ENCODE peak calls at places on chromosome 21, in nine cellular contexts. L, E, M, I, S, G, C, N and A are unnamed samples.

GRCh38 chr21:35294231-35294898 is 245.3 kb upstream of the RUNX1 start:
- DNase-seq in L (no peak), E (no peak), M (no peak), I (no peak), S (no peak), G (no peak), C (no peak), N (no peak), A (no peak)

GRCh38 chr21:28769683-28770082 is 223.0 kb downstream of the LTN1 start:
- DNase-seq in L (no peak), E (no peak), M (no peak), I (no peak), S (peak), G (no peak), C (no peak), N (no peak), A (no peak)

GRCh38 chr21:37341254-37341960 is 25.2 kb upstream of the DYRK1A start:
- DNase-seq in L (no peak), E (no peak), M (no peak), I (no peak), S (no peak), G (peak), C (peak), N (no peak), A (no peak)

GRCh38 chr21:41897047-41897669 is 18.0 kb upstream of the PRDM15 start:
- DNase-seq in L (no peak), E (no peak), M (no peak), I (no peak), S (no peak), G (no peak), C (no peak), N (no peak), A (no peak)

GRCh38 chr21:34544032-34544496 is 32.1 kb upstream of the KCNE1 start:
- DNase-seq in L (peak), E (no peak), M (peak), I (no peak), S (peak), G (peak), C (peak), N (peak), A (peak)

GRCh38 chr21:35868005-35868868 is 192.1 kb downstream of the SETD4 start:
- DNase-seq in L (no peak), E (no peak), M (no peak), I (no peak), S (no peak), G (no peak), C (no peak), N (no peak), A (no peak)

GRCh38 chr21:31198575-31198974 is 145.5 kb downstream of the TIAM1 start:
- DNase-seq in L (peak), E (no peak), M (peak), I (no peak), S (peak), G (peak), C (peak), N (peak), A (peak)

GRCh38 chr21:41613421-41613998 is 105.6 kb upstream of the TMPRSS2 start:
- DNase-seq in L (no peak), E (no peak), M (no peak), I (no peak), S (no peak), G (no peak), C (peak), N (no peak), A (no peak)

GRCh38 chr21:31730687-31731111 is 1.2 kb downstream of the SCAF4 start:
- DNase-seq in L (peak), E (no peak), M (peak), I (no peak), S (peak), G (peak), C (no peak), N (no peak), A (peak)

GRCh38 chr21:17371470-17371869 is 141.4 kb upstream of the CXADR start:
- DNase-seq in L (no peak), E (no peak), M (no peak), I (no peak), S (peak), G (peak), C (peak), N (peak), A (peak)

GRCh38 chr21:37346841-37347430 is 19.6 kb upstream of the DYRK1A start:
- DNase-seq in L (no peak), E (no peak), M (no peak), I (no peak), S (no peak), G (no peak), C (no peak), N (no peak), A (no peak)

GRCh38 chr21:35048706-35049617 is at the start of gene RUNX1:
- DNase-seq in L (no peak), E (no peak), M (peak), I (peak), S (peak), G (peak), C (peak), N (peak), A (peak)

GRCh38 chr21:37368536-37369279 is 2.1 kb downstream of the DYRK1A start:
- DNase-seq in L (no peak), E (no peak), M (no peak), I (no peak), S (peak), G (peak), C (peak), N (peak), A (no peak)

GRCh38 chr21:19368944-19369343 is 965.4 kb upstream of the TMPRSS15 start:
- DNase-seq in L (no peak), E (no peak), M (no peak), I (no peak), S (no peak), G (no peak), C (no peak), N (no peak), A (no peak)

GRCh38 chr21:37389456-37389855 is 22.9 kb downstream of the DYRK1A start:
- DNase-seq in L (no peak), E (no peak), M (no peak), I (no peak), S (no peak), G (no peak), C (no peak), N (no peak), A (no peak)

GRCh38 chr21:16842716-16843115 is 670.1 kb upstream of the CXADR start:
- DNase-seq in L (no peak), E (no peak), M (no peak), I (no peak), S (peak), G (peak), C (peak), N (no peak), A (peak)

GRCh38 chr21:28579986-28580550 is 412.6 kb downstream of the LTN1 start:
- DNase-seq in L (no peak), E (no peak), M (no peak), I (no peak), S (no peak), G (no peak), C (no peak), N (no peak), A (no peak)

GRCh38 chr21:36773111-36773510 is 74.2 kb downstream of the SIM2 start:
- DNase-seq in L (no peak), E (peak), M (no peak), I (peak), S (peak), G (peak), C (peak), N (peak), A (peak)

GRCh38 chr21:36429672-36430546 is 44.7 kb downstream of the CHAF1B start:
- DNase-seq in L (peak), E (peak), M (no peak), I (peak), S (peak), G (peak), C (peak), N (peak), A (peak)

GRCh38 chr21:41366522-41367151 is 4.8 kb downstream of the MX2 start:
- DNase-seq in L (peak), E (no peak), M (peak), I (no peak), S (peak), G (peak), C (peak), N (peak), A (peak)

GRCh38 chr21:29656504-29657227 is 283.1 kb downstream of the GRIK1 start:
- DNase-seq in L (no peak), E (no peak), M (no peak), I (no peak), S (peak), G (peak), C (peak), N (peak), A (peak)

GRCh38 chr21:29462475-29462874 is 163.8 kb downstream of the BACH1 start:
- DNase-seq in L (no peak), E (no peak), M (no peak), I (no peak), S (no peak), G (no peak), C (no peak), N (no peak), A (no peak)

GRCh38 chr21:31777857-31778256 is 45.9 kb upstream of the SCAF4 start:
- DNase-seq in L (no peak), E (no peak), M (no peak), I (no peak), S (no peak), G (no peak), C (no peak), N (no peak), A (no peak)

GRCh38 chr21:30444204-30444603 is 4.1 kb downstream of the KRTAP15-1 start:
- DNase-seq in L (no peak), E (no peak), M (no peak), I (no peak), S (no peak), G (no peak), C (no peak), N (no peak), A (no peak)

GRCh38 chr21:9756677-9757076 is 764.7 kb upstream of the TPTE start:
- DNase-seq in L (no peak), E (no peak), M (no peak), I (no peak), S (no peak), G (no peak), C (no peak), N (no peak), A (no peak)

GRCh38 chr21:36788116-36788515 is 89.2 kb downstream of the SIM2 start:
- DNase-seq in L (peak), E (no peak), M (no peak), I (no peak), S (no peak), G (no peak), C (no peak), N (no peak), A (no peak)

GRCh38 chr21:35149698-35150097 is 100.6 kb upstream of the RUNX1 start:
- DNase-seq in L (no peak), E (no peak), M (no peak), I (no peak), S (peak), G (peak), C (peak), N (no peak), A (no peak)

GRCh38 chr21:16942703-16943102 is 570.1 kb upstream of the CXADR start:
- DNase-seq in L (no peak), E (no peak), M (no peak), I (no peak), S (peak), G (peak), C (peak), N (peak), A (peak)

GRCh38 chr21:32131960-32132359 is 146.9 kb downstream of the MIS18A start:
- DNase-seq in L (peak), E (no peak), M (no peak), I (no peak), S (peak), G (peak), C (peak), N (peak), A (peak)

GRCh38 chr21:43193088-43193650 is 24.4 kb downstream of the CRYAA start:
- DNase-seq in L (no peak), E (no peak), M (no peak), I (no peak), S (no peak), G (no peak), C (no peak), N (no peak), A (no peak)

GRCh38 chr21:43191971-43192370 is 23.2 kb downstream of the CRYAA start:
- DNase-seq in L (no peak), E (no peak), M (no peak), I (no peak), S (no peak), G (no peak), C (no peak), N (no peak), A (no peak)

GRCh38 chr21:43191521-43191920 is 22.7 kb downstream of the CRYAA start:
- DNase-seq in L (no peak), E (no peak), M (no peak), I (no peak), S (no peak), G (no peak), C (no peak), N (no peak), A (no peak)

GRCh38 chr21:43193651-43194302 is 25.0 kb downstream of the CRYAA start:
- DNase-seq in L (no peak), E (no peak), M (peak), I (no peak), S (peak), G (peak), C (peak), N (peak), A (peak)

DNA sequence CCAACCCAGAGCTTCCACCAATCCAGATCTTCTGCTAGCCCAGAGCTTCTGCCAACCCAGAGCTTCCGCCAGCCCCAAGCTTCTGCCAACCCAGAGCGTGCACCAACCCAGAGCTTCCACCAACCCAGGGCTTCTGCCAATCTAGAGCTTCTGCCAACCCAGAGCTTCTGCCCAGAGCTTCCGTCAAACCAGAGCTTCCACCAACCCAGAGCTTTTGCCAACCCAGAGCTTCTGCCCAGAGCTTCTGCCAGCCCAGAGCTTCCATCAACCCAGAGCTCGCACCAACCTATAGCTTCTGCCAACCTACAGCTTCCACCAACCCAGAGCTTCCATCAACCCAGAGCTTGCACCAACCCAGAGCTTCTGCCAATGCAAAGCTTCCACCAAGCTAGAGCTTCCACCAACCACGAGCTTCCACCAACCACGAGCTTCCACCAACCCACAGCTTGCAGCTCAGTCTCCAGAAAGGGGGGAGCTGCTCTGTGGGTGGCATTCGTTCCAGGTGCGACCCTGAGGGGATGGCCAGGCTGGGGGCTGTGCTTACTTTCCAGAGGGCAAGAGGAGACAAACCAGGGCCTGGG is 23.8 kb downstream of the CRYAA start:
- DNase-seq in L (no peak), E (no peak), M (no peak), I (no peak), S (no peak), G (no peak), C (no peak), N (no peak), A (no peak)
- TF ChIP-seq CTCF in L (no peak), E (no peak), M (no peak), I (no peak), S (no peak), G (no peak), C (no peak), N (no peak), A (no peak)

DNA sequence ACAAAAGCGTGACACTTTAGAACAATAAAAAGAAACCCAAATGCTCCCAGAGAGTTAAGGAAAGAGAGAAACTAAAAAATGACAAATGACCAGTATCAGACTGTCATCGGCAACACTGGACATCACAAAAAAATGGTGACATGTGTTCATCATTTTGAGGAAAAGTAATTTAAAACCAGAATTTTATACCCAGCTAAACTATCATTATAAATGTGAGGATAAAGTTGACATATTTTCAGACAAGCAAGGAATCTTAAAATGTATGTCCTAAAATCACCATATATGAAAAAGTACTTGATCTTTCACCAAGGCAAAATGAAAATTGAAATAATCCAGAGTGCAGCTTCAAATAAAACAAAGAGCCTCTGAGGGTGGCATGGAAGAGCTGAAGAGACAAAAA is 1.3 kb upstream of the KRTAP10-11 start:
- DNase-seq in L (no peak), E (no peak), M (no peak), I (no peak), S (no peak), G (no peak), C (no peak), N (no peak), A (no peak)
- H3K4me3 ChIP-seq in L (no peak), E (no peak), M (no peak), I (no peak), S (no peak), G (no peak), C (no peak), N (no peak), A (no peak)

GRCh38 chr21:38651570-38651969 is 153.3 kb upstream of the ERG start:
- DNase-seq in L (no peak), E (no peak), M (no peak), I (no peak), S (no peak), G (no peak), C (no peak), N (no peak), A (no peak)

GRCh38 chr21:38659936-38660332 is 145.8 kb upstream of the ETS2 start:
- DNase-seq in L (no peak), E (no peak), M (no peak), I (no peak), S (no peak), G (no peak), C (no peak), N (no peak), A (no peak)

GRCh38 chr21:38652396-38652795 is 153.3 kb upstream of the ETS2 start:
- DNase-seq in L (no peak), E (no peak), M (no peak), I (no peak), S (no peak), G (no peak), C (no peak), N (no peak), A (no peak)

GRCh38 chr21:38649120-38649519 is 150.8 kb upstream of the ERG start:
- DNase-seq in L (no peak), E (no peak), M (no peak), I (no peak), S (no peak), G (no peak), C (no peak), N (no peak), A (no peak)

DNA sequence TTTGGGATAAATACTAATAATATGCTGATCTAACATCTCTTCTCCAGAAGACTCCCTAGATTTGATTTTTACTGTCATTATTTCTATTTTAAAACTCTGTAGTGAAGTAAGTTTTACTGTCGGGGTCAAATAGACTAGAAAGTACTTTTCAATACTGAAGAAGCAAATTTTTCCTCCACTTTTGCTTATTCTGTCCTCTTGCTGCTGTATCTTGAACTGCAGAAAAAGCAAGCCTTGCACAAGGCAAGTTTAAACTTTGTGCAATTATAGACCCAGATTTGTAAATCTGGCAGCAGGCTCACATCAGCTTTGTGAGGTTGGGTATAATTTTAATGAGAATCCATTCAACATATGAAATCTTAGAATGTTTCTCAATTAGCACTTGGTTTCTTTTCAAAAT is 151.1 kb upstream of the ETS2 start:
- DNase-seq in L (no peak), E (no peak), M (no peak), I (no peak), S (no peak), G (no peak), C (no peak), N (no peak), A (no peak)
- TF ChIP-seq CTCF in L (no peak), E (peak), M (no peak), I (no peak), S (no peak), G (no peak), C (no peak), N (no peak), A (no peak)

GRCh38 chr21:46662367-46662654 is 26.8 kb downstream of the PRMT2 start:
- DNase-seq in L (no peak), E (no peak), M (no peak), I (no peak), S (no peak), G (no peak), C (no peak), N (no peak), A (no peak)
- H3K4me3 ChIP-seq in L (no peak), E (peak), M (no peak), I (no peak), S (no peak), G (no peak), C (no peak), N (no peak), A (no peak)

DNA sequence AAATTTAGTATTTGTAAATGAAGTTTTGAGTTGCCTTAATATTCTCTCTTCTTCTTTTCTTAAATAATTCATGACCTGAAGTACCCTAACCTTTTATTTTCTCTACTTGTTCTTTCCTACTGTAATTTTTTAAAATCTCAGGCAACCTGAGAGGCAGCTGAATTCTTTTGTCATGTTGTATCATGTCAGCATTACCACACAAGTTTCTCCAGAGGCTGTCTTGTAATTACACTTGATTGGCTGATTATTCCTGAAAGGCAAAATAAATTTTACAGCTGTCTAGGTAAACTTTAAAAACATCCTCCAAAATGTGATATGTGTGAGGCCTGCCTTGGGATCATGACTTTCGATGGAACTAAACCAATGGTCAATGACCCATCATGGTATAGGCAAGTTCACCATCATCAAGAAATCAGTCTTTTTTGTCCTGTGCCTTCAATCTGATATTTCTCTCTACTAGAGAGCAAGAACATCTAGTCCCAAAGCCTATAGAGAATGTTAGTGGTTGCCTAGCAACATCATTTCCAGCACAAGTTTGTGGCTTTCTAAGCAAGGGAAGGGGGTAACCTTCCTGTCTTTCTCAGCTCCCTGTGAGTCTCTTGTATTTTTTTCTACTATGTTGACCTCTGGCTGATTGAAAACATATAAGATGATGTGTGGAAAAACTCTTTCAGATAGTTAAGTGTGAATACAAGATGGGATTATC is 115.5 kb downstream of the GABPA start:
- DNase-seq in L (no peak), E (no peak), M (no peak), I (no peak), S (no peak), G (no peak), C (no peak), N (no peak), A (no peak)
- TF ChIP-seq CTCF in L (no peak), E (no peak), M (no peak), I (no peak), S (no peak), G (no peak), C (no peak), N (no peak), A (no peak)

GRCh38 chr21:26449161-26449560 is 123.9 kb downstream of the CYYR1 start:
- DNase-seq in L (no peak), E (no peak), M (no peak), I (no peak), S (peak), G (peak), C (peak), N (peak), A (peak)
- H3K4me3 ChIP-seq in L (no peak), E (peak), M (no peak), I (no peak), S (no peak), G (no peak), C (no peak), N (no peak), A (no peak)